ENCODE peak calls at places on chromosomes 12 and 14, in ten cellular contexts. L, R, N, T, X, J, H, G, S and F are unnamed samples.

GRCh38 chr14:100297320-100298300 is 8.6 kb downstream of the SLC25A29 start:
- DNase-seq in L (no peak), R (peak), N (no peak), T (no peak), X (peak), J (peak), H (no peak), G (peak), S (no peak), F (no peak)

GRCh38 chr14:32129124-32129523 is 52.0 kb downstream of the ARHGAP5 start:
- DNase-seq in L (no peak), R (no peak), N (no peak), T (no peak), X (no peak), J (no peak), H (no peak), G (peak), S (peak), F (no peak)

GRCh38 chr14:22915886-22916521 is 2.9 kb downstream of the RBM23 start:
- DNase-seq in L (no peak), R (peak), N (no peak), T (no peak), X (no peak), J (no peak), H (no peak), G (peak), S (no peak), F (no peak)

GRCh38 chr12:130601327-130601726 is 114.8 kb downstream of the RIMBP2 start:
- DNase-seq in L (no peak), R (no peak), N (no peak), T (no peak), X (no peak), J (no peak), H (no peak), G (no peak), S (no peak), F (no peak)

GRCh38 chr12:109880938-109881337 is 597 bp upstream of the GLTP start:
- DNase-seq in L (no peak), R (no peak), N (no peak), T (no peak), X (no peak), J (no peak), H (no peak), G (no peak), S (peak), F (no peak)

GRCh38 chr12:64806593-64806992 is 17.9 kb upstream of the TBC1D30 start:
- DNase-seq in L (no peak), R (no peak), N (peak), T (no peak), X (peak), J (no peak), H (no peak), G (peak), S (peak), F (no peak)

GRCh38 chr12:27936196-27936595 is 36.3 kb downstream of the PTHLH start:
- DNase-seq in L (no peak), R (no peak), N (no peak), T (no peak), X (no peak), J (no peak), H (no peak), G (peak), S (peak), F (no peak)

GRCh38 chr12:64025174-64025958 is 180.9 kb downstream of the SRGAP1 start:
- DNase-seq in L (no peak), R (no peak), N (no peak), T (no peak), X (no peak), J (no peak), H (no peak), G (no peak), S (no peak), F (no peak)

GRCh38 chr12:6536894-6537579 is 2.7 kb downstream of the GAPDH start:
- DNase-seq in L (no peak), R (no peak), N (no peak), T (peak), X (no peak), J (peak), H (no peak), G (no peak), S (no peak), F (peak)

GRCh38 chr12:34404377-34405285 is 382.3 kb downstream of the ALG10 start:
- DNase-seq in L (no peak), R (no peak), N (no peak), T (no peak), X (no peak), J (peak), H (no peak), G (no peak), S (no peak), F (no peak)

GRCh38 chr12:120397827-120398563 is 29.0 kb upstream of the MSI1 start:
- DNase-seq in L (no peak), R (no peak), N (no peak), T (no peak), X (no peak), J (no peak), H (no peak), G (no peak), S (no peak), F (no peak)

GRCh38 chr12:28313631-28314030 is 123.4 kb downstream of the CCDC91 start:
- DNase-seq in L (no peak), R (no peak), N (peak), T (no peak), X (no peak), J (no peak), H (no peak), G (peak), S (peak), F (no peak)

GRCh38 chr14:85131523-85131922 is 398.4 kb upstream of the FLRT2 start:
- DNase-seq in L (no peak), R (no peak), N (peak), T (no peak), X (no peak), J (no peak), H (peak), G (no peak), S (peak), F (no peak)

GRCh38 chr14:77045570-77045890 is 17.0 kb upstream of the IRF2BPL start:
- DNase-seq in L (no peak), R (no peak), N (no peak), T (no peak), X (no peak), J (no peak), H (no peak), G (no peak), S (no peak), F (no peak)

GRCh38 chr12:68007466-68007865 is 18.2 kb downstream of the IFNG-AS1 start:
- DNase-seq in L (no peak), R (no peak), N (no peak), T (no peak), X (no peak), J (no peak), H (no peak), G (peak), S (peak), F (no peak)

GRCh38 chr12:124279315-124279714 is 15.6 kb upstream of the RFLNA start:
- DNase-seq in L (no peak), R (no peak), N (no peak), T (no peak), X (no peak), J (no peak), H (no peak), G (no peak), S (no peak), F (no peak)

GRCh38 chr12:5768880-5769199 is 176.2 kb downstream of the ANO2 start:
- DNase-seq in L (no peak), R (no peak), N (no peak), T (no peak), X (no peak), J (no peak), H (no peak), G (no peak), S (no peak), F (no peak)

GRCh38 chr12:6605425-6606330 is 1.5 kb downstream of the CHD4 start:
- DNase-seq in L (no peak), R (no peak), N (peak), T (peak), X (no peak), J (no peak), H (no peak), G (peak), S (peak), F (peak)

GRCh38 chr12:1575799-1576401 is 18.5 kb downstream of the FBXL14 start:
- DNase-seq in L (no peak), R (no peak), N (no peak), T (no peak), X (no peak), J (no peak), H (no peak), G (peak), S (peak), F (no peak)

GRCh38 chr12:93073324-93073723 is 144.2 kb upstream of the EEA1 start:
- DNase-seq in L (no peak), R (no peak), N (no peak), T (no peak), X (no peak), J (no peak), H (no peak), G (no peak), S (no peak), F (no peak)

GRCh38 chr14:33307691-33308369 is 369.2 kb downstream of the NPAS3 start:
- DNase-seq in L (peak), R (no peak), N (peak), T (no peak), X (peak), J (no peak), H (peak), G (peak), S (no peak), F (no peak)

GRCh38 chr14:33936391-33936790 is 14.5 kb downstream of the EGLN3 start:
- DNase-seq in L (no peak), R (no peak), N (no peak), T (no peak), X (no peak), J (no peak), H (no peak), G (no peak), S (no peak), F (no peak)

GRCh38 chr14:104682107-104682593 is 7.3 kb upstream of the INF2 start:
- DNase-seq in L (no peak), R (no peak), N (no peak), T (no peak), X (no peak), J (peak), H (no peak), G (no peak), S (peak), F (no peak)

GRCh38 chr12:6376079-6376941 is 947 bp upstream of the SCNN1A start:
- DNase-seq in L (no peak), R (no peak), N (no peak), T (no peak), X (no peak), J (peak), H (no peak), G (peak), S (peak), F (no peak)

GRCh38 chr14:76391981-76392690 is 16.2 kb downstream of the ESRRB start:
- DNase-seq in L (no peak), R (no peak), N (no peak), T (no peak), X (no peak), J (no peak), H (no peak), G (no peak), S (peak), F (no peak)

GRCh38 chr14:73014105-73014504 is 12.8 kb downstream of the ZFYVE1 start:
- DNase-seq in L (no peak), R (no peak), N (no peak), T (no peak), X (no peak), J (no peak), H (no peak), G (peak), S (no peak), F (no peak)

GRCh38 chr14:88392609-88393008 is 7.2 kb downstream of the SPATA7 start:
- DNase-seq in L (no peak), R (no peak), N (no peak), T (no peak), X (no peak), J (no peak), H (no peak), G (no peak), S (no peak), F (no peak)

GRCh38 chr12:71652656-71653055 is 11.0 kb downstream of the ZFC3H1 start:
- DNase-seq in L (no peak), R (no peak), N (peak), T (no peak), X (no peak), J (no peak), H (no peak), G (peak), S (no peak), F (no peak)

GRCh38 chr14:105046891-105047282 is 18.3 kb downstream of the GPR132 start:
- DNase-seq in L (no peak), R (no peak), N (no peak), T (no peak), X (no peak), J (no peak), H (no peak), G (no peak), S (no peak), F (no peak)

GRCh38 chr14:68379510-68380303 is 413.2 kb downstream of the ZFP36L1 start:
- DNase-seq in L (peak), R (no peak), N (no peak), T (peak), X (no peak), J (peak), H (no peak), G (no peak), S (no peak), F (no peak)

GRCh38 chr14:96852823-96853422 is 55.7 kb downstream of the VRK1 start:
- DNase-seq in L (no peak), R (peak), N (peak), T (peak), X (peak), J (no peak), H (no peak), G (peak), S (peak), F (no peak)

GRCh38 chr14:50397461-50398196 is 948 bp upstream of the CDKL1 start:
- DNase-seq in L (no peak), R (peak), N (no peak), T (no peak), X (no peak), J (no peak), H (no peak), G (no peak), S (peak), F (no peak)